ENCODE peak calls at places on chromosomes 3 and 15, in four cellular contexts. F is K562, Z is GM12878, D is H1. P is an unnamed sample.

GRCh38 chr3:109923431-109923830 is 586.1 kb upstream of the DPPA4 start:
- DNase-seq in F (no peak), Z (no peak), D (no peak), P (no peak)

GRCh38 chr15:39058371-39059131 is 493.9 kb upstream of the RASGRP1 start:
- DNase-seq in F (no peak), Z (no peak), D (no peak), P (no peak)

GRCh38 chr15:67892559-67893377 is 52.9 kb upstream of the RNU6-1 start:
- DNase-seq in F (no peak), Z (no peak), D (no peak), P (no peak)

GRCh38 chr3:123084192-123084591 is 17.4 kb downstream of the PDIA5 start:
- DNase-seq in F (peak), Z (no peak), D (no peak), P (peak)

GRCh38 chr15:95432878-95433405 is 897.6 kb upstream of the NR2F2 start:
- DNase-seq in F (no peak), Z (no peak), D (no peak), P (no peak)

GRCh38 chr3:146277953-146278631 is 27.2 kb upstream of the PLSCR4 start:
- DNase-seq in F (no peak), Z (no peak), D (no peak), P (peak)

GRCh38 chr3:133849346-133849745 is 43.7 kb downstream of the SRPRB start:
- DNase-seq in F (no peak), Z (no peak), D (no peak), P (no peak)

GRCh38 chr15:95174880-95175279 is 943.5 kb downstream of the MCTP2 start:
- DNase-seq in F (no peak), Z (no peak), D (no peak), P (no peak)

GRCh38 chr3:132872711-132873110 is 150.5 kb upstream of the NPHP3 start:
- DNase-seq in F (no peak), Z (no peak), D (no peak), P (no peak)

GRCh38 chr15:70098461-70099166 is 897 bp upstream of the TLE3 start:
- DNase-seq in F (peak), Z (no peak), D (peak), P (peak)

GRCh38 chr3:39429466-39429865 is 22.9 kb downstream of the RPSA start:
- DNase-seq in F (no peak), Z (no peak), D (peak), P (no peak)

GRCh38 chr3:60384352-60384751 is 866.9 kb downstream of the FHIT start:
- DNase-seq in F (no peak), Z (no peak), D (no peak), P (no peak)

GRCh38 chr3:120025520-120025919 is 68.7 kb downstream of the GSK3B start:
- DNase-seq in F (no peak), Z (no peak), D (no peak), P (no peak)

GRCh38 chr3:14156201-14156600 is 22.2 kb downstream of the XPC start:
- DNase-seq in F (no peak), Z (no peak), D (no peak), P (no peak)

GRCh38 chr3:101963902-101964362 is 114.6 kb downstream of the NFKBIZ start:
- DNase-seq in F (no peak), Z (no peak), D (no peak), P (no peak)

GRCh38 chr3:19147905-19148767 is at the start of gene KCNH8:
- DNase-seq in F (peak), Z (no peak), D (peak), P (no peak)

GRCh38 chr3:182592747-182593146 is 200.6 kb upstream of the ATP11B start:
- DNase-seq in F (no peak), Z (no peak), D (no peak), P (no peak)

GRCh38 chr15:31842532-31843195 is 187.7 kb upstream of the CHRNA7 start:
- DNase-seq in F (no peak), Z (no peak), D (no peak), P (no peak)

DNA sequence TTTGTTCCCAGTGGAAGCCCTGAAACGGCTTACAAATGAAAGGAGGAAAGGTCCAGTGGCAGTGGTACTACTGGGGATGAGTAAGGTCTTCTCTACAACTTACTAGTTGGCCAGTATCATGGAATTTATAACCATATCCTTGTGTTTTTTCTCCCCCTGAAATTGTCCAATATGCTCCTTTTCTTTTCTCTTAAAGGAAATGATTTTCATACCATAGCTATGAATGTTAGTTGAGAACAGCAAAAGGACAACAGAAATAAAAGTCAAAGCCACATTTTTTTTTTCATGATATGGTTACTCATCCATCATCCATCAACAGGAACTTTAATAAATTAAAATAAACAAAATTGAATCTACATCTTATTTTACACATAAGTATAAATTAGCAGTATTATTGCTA is 450.4 kb downstream of the MFSD1 start:
- DNase-seq in F (no peak), Z (no peak), D (no peak), P (no peak)
- TF ChIP-seq TAF1 in F (no peak), Z (no peak), D (no peak), P (no peak)

DNA sequence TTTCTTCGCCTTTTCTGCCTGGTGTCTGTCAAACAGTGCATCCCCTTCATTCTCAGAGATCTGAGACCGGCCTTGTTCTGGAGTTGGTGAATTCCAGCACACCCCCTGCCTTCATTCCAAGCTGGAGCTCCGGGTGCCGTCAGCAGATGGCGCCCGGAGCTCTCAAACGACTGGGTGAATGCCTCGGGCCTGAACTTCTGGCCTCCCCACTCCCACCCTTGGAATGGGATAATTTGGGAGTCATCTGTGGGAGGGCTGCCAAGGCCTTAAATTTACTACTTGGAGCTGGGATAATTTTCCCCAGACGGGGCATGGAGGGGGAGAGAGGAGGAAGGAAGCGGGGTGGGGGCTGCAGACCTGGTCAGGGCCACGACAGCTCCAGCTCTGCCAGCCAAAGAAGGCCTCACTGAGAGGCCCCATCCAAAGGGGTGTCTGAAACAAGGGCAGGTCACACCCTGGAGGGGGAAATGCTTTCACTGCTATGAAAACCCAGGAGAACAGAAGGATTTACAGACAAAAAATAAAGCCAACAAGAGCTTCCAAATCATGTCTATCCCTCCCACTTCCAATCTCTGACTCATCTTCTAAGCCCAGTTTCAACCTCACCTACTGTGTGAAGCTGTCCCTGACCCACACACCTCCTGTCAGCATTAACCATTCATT is 187.9 kb downstream of the OPA1 start:
- DNase-seq in F (peak), Z (no peak), D (peak), P (peak)
- TF ChIP-seq SRF in F (peak), Z (no peak), D (no peak), P (no peak)

GRCh38 chr15:100339999-100340398 is 1.8 kb downstream of the ADAMTS17 start:
- DNase-seq in F (no peak), Z (no peak), D (no peak), P (no peak)

GRCh38 chr15:100338971-100339444 is 2.8 kb downstream of the ADAMTS17 start:
- DNase-seq in F (peak), Z (no peak), D (peak), P (peak)

GRCh38 chr15:100343251-100343650 is 1.5 kb upstream of the ADAMTS17 start:
- DNase-seq in F (no peak), Z (no peak), D (no peak), P (no peak)

GRCh38 chr15:100341662-100342560 is at the start of gene ADAMTS17:
- DNase-seq in F (peak), Z (peak), D (peak), P (peak)

DNA sequence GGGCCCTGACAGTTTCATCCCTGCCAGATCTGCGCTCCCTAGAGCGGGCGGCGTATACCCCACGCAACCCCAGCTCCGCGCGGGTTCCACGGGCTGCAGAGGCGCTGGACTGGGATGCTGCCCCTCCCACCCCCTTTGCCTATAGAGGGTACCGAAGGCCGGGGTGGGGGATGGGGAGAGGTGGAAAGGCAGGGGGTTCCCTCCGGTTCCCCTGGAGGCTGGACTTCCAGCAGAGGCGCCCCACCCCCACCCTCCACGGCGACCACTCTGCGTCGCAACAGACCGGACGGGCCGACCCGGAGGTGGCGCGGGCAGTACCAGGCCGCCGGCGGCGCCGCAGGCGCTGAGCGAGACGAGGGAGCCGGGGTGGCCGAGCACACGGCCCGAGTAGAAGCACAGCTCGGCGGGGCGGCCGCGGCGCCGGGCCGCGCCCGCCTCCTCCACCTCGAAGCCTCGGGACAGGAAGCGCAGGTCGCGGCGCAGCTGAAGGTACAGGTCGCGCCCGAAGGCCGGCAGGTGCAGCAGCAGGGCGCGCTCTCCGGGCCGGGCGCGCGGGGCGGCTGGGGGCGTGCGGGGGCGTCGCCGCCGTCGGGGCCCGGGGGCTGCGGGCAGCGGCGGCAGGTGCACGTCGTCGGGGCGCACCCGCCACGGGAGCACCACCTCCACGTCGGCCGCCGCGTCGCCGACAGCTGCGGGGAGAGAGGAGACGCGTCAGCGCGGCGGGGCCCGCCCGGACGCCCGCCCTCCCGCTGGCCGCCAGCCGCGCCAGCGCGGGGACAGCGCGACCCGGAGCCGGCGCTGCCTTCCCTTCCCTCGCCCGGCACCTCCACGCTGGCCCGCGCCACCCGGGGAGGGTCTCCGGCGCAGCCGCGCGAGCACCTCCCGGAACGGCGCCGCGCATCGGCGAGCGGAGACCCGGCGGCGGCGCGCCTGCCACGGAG is 784 bp downstream of the ADAMTS17 start:
- DNase-seq in F (no peak), Z (no peak), D (no peak), P (no peak)
- TF ChIP-seq ZNF274 in F (no peak), Z (no peak), D (no peak), P (no peak)

GRCh38 chr15:22988811-22989210 is 8.6 kb upstream of the CYFIP1 start:
- DNase-seq in F (no peak), Z (no peak), D (no peak), P (no peak)
- TF ChIP-seq TAF1 in F (no peak), Z (no peak), D (no peak), P (no peak)

GRCh38 chr3:195693428-195694216 is 27.2 kb upstream of the MUC20 start:
- DNase-seq in F (no peak), Z (no peak), D (no peak), P (no peak)
- TF ChIP-seq SRF in F (no peak), Z (no peak), D (no peak), P (no peak)

DNA sequence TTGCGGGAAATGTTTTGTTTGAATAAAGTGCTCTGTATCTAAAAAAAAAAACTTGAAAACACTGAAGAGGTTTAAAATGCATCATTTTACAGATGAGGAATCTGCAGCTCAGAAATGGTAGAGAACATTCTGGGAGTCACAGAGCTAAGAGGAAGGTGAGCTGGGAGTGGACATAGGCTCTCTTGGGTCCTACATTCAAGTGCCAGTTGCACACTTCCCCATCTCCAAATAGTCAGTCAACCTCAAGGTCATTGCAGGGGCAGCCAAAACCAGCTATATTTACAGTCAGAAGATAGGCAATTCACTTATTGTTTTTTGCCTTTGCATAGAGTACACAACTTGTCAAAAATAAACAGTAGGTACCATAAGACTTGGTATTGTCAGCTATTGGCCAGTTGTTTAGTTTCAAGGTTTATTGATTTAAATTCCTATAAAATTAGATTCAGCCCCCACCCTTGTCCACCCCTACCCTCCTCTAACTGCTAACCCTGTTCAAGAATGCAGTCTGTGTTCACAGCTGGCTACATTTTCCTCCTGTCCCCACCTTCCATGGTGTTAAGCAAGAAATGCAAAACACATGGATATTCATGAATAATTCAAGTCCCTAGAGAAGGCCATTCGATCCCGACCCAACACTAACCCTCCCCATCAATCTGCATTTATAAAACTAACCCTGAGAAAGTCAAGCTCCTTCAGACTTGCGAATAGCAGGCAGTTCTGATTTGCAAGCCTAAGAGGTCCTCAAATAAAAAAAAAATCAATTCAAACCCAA is 567.0 kb upstream of the MCTP2 start:
- DNase-seq in F (no peak), Z (no peak), D (no peak), P (no peak)
- TF ChIP-seq ZNF274 in F (no peak), Z (no peak), D (no peak), P (no peak)